ENCODE peak calls at places on chromosomes 4 and X, in four cellular contexts. B is hepatocyte; P is CD4-positive, CD25-positive, alpha-beta regulatory T cell; N is psoas muscle. D is an unnamed sample.

GRCh38 chr4:22515888-22516541 is at the start of gene ADGRA3:
- DNase-seq in B (peak), P (no peak), N (peak), D (peak)

GRCh38 chrX:110759785-110760184 is 35.8 kb downstream of the CHRDL1 start:
- DNase-seq in B (no peak), P (no peak), N (no peak), D (no peak)

GRCh38 chr4:151676301-151676700 is 84.5 kb downstream of the GATB start:
- DNase-seq in B (no peak), P (no peak), N (no peak), D (no peak)

GRCh38 chr4:115720611-115721010 is 607.2 kb upstream of the NDST4 start:
- DNase-seq in B (no peak), P (no peak), N (no peak), D (no peak)

GRCh38 chr4:176350671-176351070 is 30.9 kb downstream of the SPCS3 start:
- DNase-seq in B (no peak), P (no peak), N (no peak), D (peak)

GRCh38 chr4:78652282-78652876 is 100.8 kb downstream of the ANXA3 start:
- DNase-seq in B (no peak), P (no peak), N (no peak), D (peak)

GRCh38 chr4:6761540-6762243 is 20.8 kb upstream of the KIAA0232 start:
- DNase-seq in B (no peak), P (no peak), N (no peak), D (peak)

GRCh38 chr4:37967749-37968148 is 7.6 kb downstream of the PTTG2 start:
- DNase-seq in B (peak), P (no peak), N (no peak), D (no peak)

GRCh38 chr4:89640620-89641366 is 196.2 kb downstream of the SNCA start:
- DNase-seq in B (peak), P (no peak), N (no peak), D (peak)

GRCh38 chrX:40100141-40100536 is 2.4 kb upstream of the BCOR start:
- DNase-seq in B (peak), P (no peak), N (no peak), D (no peak)

GRCh38 chrX:94057385-94057784 is 383.4 kb downstream of the FAM133A start:
- DNase-seq in B (no peak), P (no peak), N (no peak), D (no peak)

GRCh38 chrX:68588653-68589371 is 58.7 kb upstream of the STARD8 start:
- DNase-seq in B (no peak), P (no peak), N (no peak), D (no peak)

GRCh38 chr4:77007358-77008230 is 58.0 kb downstream of the SEPTIN11 start:
- DNase-seq in B (no peak), P (no peak), N (no peak), D (no peak)

GRCh38 chr4:83561381-83561780 is 25.5 kb downstream of the GPAT3 start:
- DNase-seq in B (no peak), P (no peak), N (no peak), D (no peak)

GRCh38 chrX:154822029-154822428 is 12.4 kb downstream of the SMIM9 start:
- DNase-seq in B (no peak), P (no peak), N (no peak), D (no peak)

GRCh38 chr4:17494258-17494657 is 17.6 kb downstream of the QDPR start:
- DNase-seq in B (peak), P (no peak), N (no peak), D (peak)

GRCh38 chrX:1361275-1361674 is 24.7 kb downstream of the IL3RA start:
- DNase-seq in B (no peak), P (no peak), N (peak), D (no peak)

GRCh38 chr4:150931005-150931404 is 84.1 kb downstream of the LRBA start:
- DNase-seq in B (no peak), P (no peak), N (no peak), D (no peak)

GRCh38 chr4:142406051-142406549 is 440.0 kb downstream of the INPP4B start:
- DNase-seq in B (peak), P (no peak), N (no peak), D (no peak)

GRCh38 chr4:6909970-6910339 is 329 bp downstream of the TBC1D14 start:
- DNase-seq in B (peak), P (no peak), N (peak), D (no peak)

GRCh38 chrX:69493193-69493592 is 10.9 kb upstream of the NALF2 start:
- DNase-seq in B (peak), P (no peak), N (no peak), D (peak)

GRCh38 chr4:73208376-73208775 is 50.2 kb downstream of the ANKRD17 start:
- DNase-seq in B (no peak), P (no peak), N (no peak), D (no peak)

GRCh38 chr4:85058551-85058950 is 92.1 kb upstream of the WDFY3 start:
- DNase-seq in B (no peak), P (no peak), N (no peak), D (no peak)

GRCh38 chrX:109840585-109840984 is 107.5 kb upstream of the ACSL4 start:
- DNase-seq in B (peak), P (no peak), N (no peak), D (no peak)

GRCh38 chr4:47383829-47384427 is 79.6 kb downstream of the COMMD8 start:
- DNase-seq in B (peak), P (no peak), N (no peak), D (no peak)

GRCh38 chrX:14936561-14936960 is 63.3 kb downstream of the MOSPD2 start:
- DNase-seq in B (peak), P (no peak), N (no peak), D (no peak)

GRCh38 chrX:13780868-13781427 is 35.9 kb downstream of the GPM6B start:
- DNase-seq in B (no peak), P (no peak), N (no peak), D (no peak)

GRCh38 chr4:69748176-69748575 is 12.2 kb downstream of the SULT1B1 start:
- DNase-seq in B (no peak), P (no peak), N (no peak), D (no peak)

GRCh38 chr4:69750346-69750745 is 10.1 kb downstream of the SULT1B1 start:
- DNase-seq in B (no peak), P (no peak), N (no peak), D (no peak)

GRCh38 chr4:69754926-69755580 is 5.4 kb downstream of the SULT1B1 start:
- DNase-seq in B (no peak), P (no peak), N (no peak), D (no peak)

GRCh38 chr4:69753666-69754065 is 6.8 kb downstream of the SULT1B1 start:
- DNase-seq in B (no peak), P (no peak), N (no peak), D (no peak)

DNA sequence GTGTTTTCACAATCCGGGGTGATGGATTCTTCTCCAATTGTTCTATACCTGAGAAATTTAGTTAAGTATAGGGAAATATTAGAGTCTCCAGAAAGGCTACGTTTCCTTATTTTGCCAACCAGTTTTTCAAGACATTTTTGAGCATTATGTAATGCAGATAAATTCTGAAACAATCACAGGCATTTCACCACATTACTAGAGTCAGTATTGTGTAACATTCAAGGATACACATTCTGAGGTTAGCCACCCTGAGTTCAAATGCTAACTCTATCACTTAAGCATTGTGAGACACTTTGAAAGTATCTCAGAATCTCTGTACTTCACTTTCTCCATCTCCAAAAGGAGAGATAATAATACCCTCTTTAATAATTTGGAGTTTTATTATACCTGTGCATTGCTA is 10.6 kb downstream of the SULT1B1 start:
- DNase-seq in B (no peak), P (no peak), N (no peak), D (no peak)
- H3K27ac ChIP-seq in B (no peak), P (no peak), N (no peak), D (no peak)

DNA sequence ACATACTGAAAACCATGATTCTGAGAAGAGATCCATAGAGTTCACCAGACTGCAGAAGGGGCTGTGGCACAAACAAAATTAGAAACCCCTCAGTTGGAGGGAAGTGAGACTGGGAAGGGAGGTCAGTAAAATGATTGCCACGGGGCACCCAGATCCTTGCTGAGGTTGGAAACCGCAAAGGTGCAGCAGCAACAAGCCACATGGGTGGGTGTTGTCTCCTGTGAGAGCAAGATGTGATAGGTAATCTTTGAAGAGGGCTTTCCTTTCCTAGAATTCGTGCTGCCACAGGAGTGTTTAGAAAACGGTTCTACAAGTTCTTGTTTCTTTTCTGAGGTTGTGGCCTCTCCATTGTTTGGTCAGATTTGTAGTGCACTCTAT is 85.5 kb downstream of the NFKB1 start:
- DNase-seq in B (no peak), P (no peak), N (no peak), D (no peak)
- H3K27ac ChIP-seq in B (no peak), P (peak), N (no peak), D (no peak)

DNA sequence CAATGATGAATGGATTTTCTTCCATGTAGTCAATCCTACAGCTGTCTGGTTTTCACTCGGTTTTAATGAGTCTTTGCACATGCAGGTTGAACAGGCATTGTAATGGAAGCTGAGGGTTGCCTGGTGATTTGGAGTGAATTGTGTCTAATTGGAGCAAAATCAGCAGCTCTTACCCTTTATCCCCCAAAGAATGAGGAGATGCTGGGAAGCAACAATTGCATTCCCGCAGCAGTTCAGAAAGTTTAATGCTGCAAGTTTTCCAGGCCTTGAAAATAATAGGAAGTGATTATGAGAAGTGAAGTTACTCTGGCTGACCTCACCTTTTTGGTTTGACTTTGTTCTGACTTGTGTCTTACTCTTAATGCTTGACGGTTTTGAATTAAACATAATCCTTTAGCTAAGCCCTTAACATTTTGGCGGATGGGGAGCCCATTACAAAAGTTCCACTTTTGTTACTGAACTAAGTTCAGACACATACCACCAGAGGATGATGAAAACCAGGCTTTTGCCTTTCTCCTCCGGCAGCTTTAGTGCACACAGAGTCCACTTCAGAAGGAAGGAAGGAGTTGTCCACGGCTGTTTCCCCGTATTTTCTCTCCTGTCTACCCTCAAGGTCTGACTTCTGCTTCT is 78.8 kb upstream of the TBC1D9 start:
- DNase-seq in B (no peak), P (no peak), N (no peak), D (no peak)
- H3K27ac ChIP-seq in B (peak), P (no peak), N (no peak), D (no peak)

GRCh38 chrX:41335590-41336331 is 1.8 kb downstream of the DDX3X start:
- DNase-seq in B (no peak), P (no peak), N (no peak), D (no peak)

GRCh38 chrX:41337140-41337539 is 3.2 kb downstream of the DDX3X start:
- DNase-seq in B (no peak), P (no peak), N (no peak), D (no peak)

GRCh38 chrX:41334866-41335589 is 1.1 kb downstream of the DDX3X start:
- DNase-seq in B (peak), P (peak), N (peak), D (peak)

GRCh38 chrX:41338422-41338821 is 4.5 kb downstream of the DDX3X start:
- DNase-seq in B (no peak), P (no peak), N (no peak), D (no peak)

DNA sequence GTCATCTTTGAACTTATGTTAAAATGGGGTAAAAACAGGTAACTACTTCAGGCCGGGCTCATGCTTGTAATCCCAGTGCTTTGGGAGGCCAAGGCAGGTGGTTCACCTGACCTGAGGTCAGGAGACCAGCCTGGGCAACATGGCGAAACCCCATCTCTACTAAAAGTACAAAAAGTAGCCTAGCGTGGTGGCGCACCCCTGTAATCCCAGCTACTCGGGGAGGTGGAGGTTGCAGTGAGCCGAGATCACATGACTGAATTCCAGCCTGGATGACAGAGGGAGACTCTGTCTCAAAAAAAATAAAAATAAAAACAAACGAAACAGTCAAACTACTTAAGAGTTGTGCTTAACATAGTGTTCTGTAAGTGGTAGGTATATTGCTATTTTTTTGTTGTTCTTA is 2.5 kb downstream of the DDX3X start:
- DNase-seq in B (no peak), P (no peak), N (no peak), D (no peak)
- H3K27ac ChIP-seq in B (peak), P (peak), N (peak), D (no peak)

DNA sequence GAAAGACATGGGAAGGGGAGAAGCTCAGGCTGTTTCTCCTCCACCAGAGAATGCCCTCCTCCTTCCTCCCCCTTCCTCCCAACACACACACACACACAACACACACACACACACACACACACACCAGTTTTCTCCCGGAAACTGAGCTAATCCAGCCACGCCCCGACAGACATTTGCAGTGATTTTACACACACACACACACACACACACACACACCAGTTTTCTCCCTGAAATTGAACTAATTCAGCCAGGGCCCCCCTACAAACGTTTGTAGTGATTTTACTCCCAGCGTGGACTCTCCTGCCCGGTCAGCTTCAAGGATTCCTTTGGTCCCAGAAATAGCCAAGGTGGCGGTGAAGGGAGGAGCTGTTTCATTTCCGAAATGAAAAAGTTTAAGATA is 32.9 kb upstream of the STX18 start:
- DNase-seq in B (peak), P (peak), N (no peak), D (no peak)
- H3K27ac ChIP-seq in B (peak), P (no peak), N (peak), D (peak)

GRCh38 chr4:124459922-124460301 is 252.6 kb downstream of the ANKRD50 start:
- DNase-seq in B (no peak), P (no peak), N (no peak), D (no peak)
- H3K27ac ChIP-seq in B (no peak), P (no peak), N (no peak), D (no peak)

GRCh38 chr4:2074588-2074987 is 15.5 kb downstream of the NAT8L start:
- DNase-seq in B (no peak), P (no peak), N (no peak), D (no peak)

GRCh38 chr4:2075171-2075986 is 16.3 kb downstream of the NAT8L start:
- DNase-seq in B (no peak), P (no peak), N (no peak), D (no peak)

GRCh38 chr4:2072971-2073807 is 14.1 kb downstream of the NAT8L start:
- DNase-seq in B (no peak), P (no peak), N (peak), D (no peak)

GRCh38 chr4:2071912-2072867 is 13.1 kb downstream of the NAT8L start:
- DNase-seq in B (no peak), P (no peak), N (peak), D (peak)

DNA sequence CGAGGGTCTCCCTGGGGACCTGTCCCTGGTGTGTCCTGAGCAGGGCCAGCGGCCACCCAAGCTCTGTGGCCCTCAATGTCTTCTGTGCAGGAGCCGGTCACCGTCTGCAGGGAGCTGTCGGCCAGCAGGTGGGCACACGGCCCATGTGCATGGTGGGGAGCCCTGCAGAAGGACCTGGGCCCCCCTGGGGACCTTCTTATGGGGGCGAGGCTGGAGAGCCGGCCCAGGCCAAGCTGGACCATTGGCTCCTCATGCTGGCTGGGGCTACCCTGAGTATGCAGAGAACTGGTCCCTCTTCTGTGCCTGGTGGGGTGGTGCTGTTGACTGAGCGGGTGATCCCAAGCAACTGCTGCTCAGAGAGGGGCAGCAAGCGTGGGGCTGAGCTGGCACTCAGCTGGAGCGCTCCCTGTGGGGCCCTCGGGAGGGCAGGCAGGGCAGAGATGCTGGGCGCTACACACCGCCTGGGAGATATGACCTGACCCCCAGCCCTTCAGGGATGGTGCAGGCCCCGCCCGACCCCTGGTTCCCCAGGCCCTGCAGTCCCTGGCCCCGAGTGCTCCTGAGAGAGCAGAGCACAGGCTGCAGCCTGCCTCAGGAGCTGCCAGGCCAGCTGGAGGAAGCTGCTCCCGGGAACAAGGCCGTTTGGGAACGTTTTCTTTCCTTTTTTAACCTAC is 14.8 kb downstream of the NAT8L start:
- DNase-seq in B (no peak), P (no peak), N (no peak), D (no peak)
- H3K27ac ChIP-seq in B (no peak), P (no peak), N (no peak), D (no peak)